ENCODE peak calls at places on chromosomes 2 and 18, in eight cellular contexts. K is KG1; U is HTR-8/SVneo; T is stimulated activated CD4-positive, alpha-beta T cell treated with anti-CD3 and anti-CD28 coated beads, TNF-alpha, amount 100 ng/mL, for 4 hours; S is kidney; R is body of pancreas; V is AG09319; M is GM12891. H is an unnamed sample.

GRCh38 chr2:181364492-181365175 is 92.6 kb upstream of the ITGA4 start:
- DNase-seq in V (no peak), S (no peak), K (no peak), R (no peak), U (no peak), T (no peak), M (no peak), H (no peak)

GRCh38 chr2:19362094-19362649 is 3.7 kb upstream of the OSR1 start:
- DNase-seq in V (no peak), T (no peak), R (no peak), M (no peak), K (no peak), U (no peak), S (no peak), H (no peak)

GRCh38 chr2:146523218-146523617 is 1321.6 kb upstream of the ACVR2A start:
- DNase-seq in S (no peak), M (no peak), U (no peak), T (no peak), V (no peak), R (no peak), K (no peak), H (no peak)

GRCh38 chr18:22465859-22466602 is 48.3 kb upstream of the CTAGE1 start:
- DNase-seq in S (no peak), T (no peak), K (no peak), U (peak), R (peak), V (peak), M (no peak), H (no peak)

GRCh38 chr18:79615091-79615490 is 64.5 kb upstream of the CTDP1 start:
- DNase-seq in M (no peak), S (no peak), K (no peak), V (no peak), R (peak), T (no peak), U (no peak), H (no peak)

GRCh38 chr2:209395652-209396051 is 28.2 kb upstream of the MAP2 start:
- DNase-seq in M (no peak), R (no peak), U (no peak), V (no peak), K (no peak), T (no peak), S (no peak), H (no peak)

GRCh38 chr2:241584446-241584845 is 25.9 kb downstream of the BOK start:
- DNase-seq in R (no peak), V (no peak), M (no peak), K (no peak), T (no peak), U (no peak), S (peak), H (no peak)

GRCh38 chr2:154554046-154554445 is 144.4 kb upstream of the KCNJ3 start:
- DNase-seq in U (no peak), S (no peak), K (no peak), V (no peak), T (no peak), R (no peak), M (no peak), H (no peak)

GRCh38 chr18:13485182-13485581 is 241.2 kb downstream of the FAM210A start:
- DNase-seq in V (no peak), M (no peak), T (no peak), U (no peak), S (no peak), R (no peak), K (no peak), H (no peak)

GRCh38 chr2:136389809-136390208 is 271.9 kb upstream of the CXCR4 start:
- DNase-seq in S (no peak), U (no peak), T (no peak), V (no peak), M (no peak), R (no peak), K (no peak), H (no peak)

GRCh38 chr2:196758474-196759377 is 40.8 kb downstream of the GTF3C3 start:
- DNase-seq in V (peak), T (no peak), M (no peak), S (no peak), R (no peak), K (no peak), U (no peak), H (no peak)

GRCh38 chr2:232300894-232301387 is 77.6 kb upstream of the ALPP start:
- DNase-seq in K (no peak), V (no peak), R (no peak), S (no peak), U (no peak), T (no peak), M (no peak), H (no peak)

GRCh38 chr2:55618025-55618648 is 715 bp upstream of the PPP4R3B start:
- DNase-seq in S (no peak), M (no peak), K (no peak), U (no peak), T (no peak), V (no peak), R (no peak), H (no peak)

GRCh38 chr2:118151831-118152230 is 63.6 kb downstream of the INSIG2 start:
- DNase-seq in M (no peak), V (no peak), S (no peak), U (no peak), R (no peak), T (no peak), K (no peak), H (no peak)

GRCh38 chr18:70405051-70405450 is 116.2 kb downstream of the SOCS6 start:
- DNase-seq in S (no peak), V (no peak), M (no peak), R (no peak), T (no peak), U (no peak), K (no peak), H (no peak)

GRCh38 chr2:66426250-66427064 is 8.5 kb upstream of the MEIS1 start:
- DNase-seq in V (no peak), R (no peak), K (no peak), T (no peak), M (no peak), S (peak), U (no peak), H (no peak)

GRCh38 chr2:31212659-31213058 is 4.7 kb downstream of the CAPN14 start:
- DNase-seq in R (no peak), S (no peak), V (no peak), U (no peak), M (no peak), T (no peak), K (no peak), H (no peak)

GRCh38 chr2:18536100-18536499 is 24.4 kb downstream of the RDH14 start:
- DNase-seq in M (no peak), T (no peak), R (no peak), S (no peak), V (no peak), U (peak), K (no peak), H (no peak)

GRCh38 chr2:3127279-3127690 is 250.3 kb downstream of the EIPR1 start:
- DNase-seq in U (no peak), V (no peak), M (no peak), T (no peak), R (no peak), K (no peak), S (no peak), H (peak)

GRCh38 chr2:110755494-110756078 is 23.2 kb downstream of the ACOXL start:
- DNase-seq in K (peak), V (no peak), U (peak), S (no peak), M (no peak), R (no peak), T (no peak), H (no peak)

H was measured in NCI-H524 treated with DMSO at 0.1 percent for 48 hours.